ENCODE peak calls at places on chromosomes 3 and 15, in six cellular contexts. L, B, D, V, O and F are unnamed samples.

GRCh38 chr15:85029221-85029620 is 47.6 kb downstream of the PDE8A start:
- DNase-seq in L (no peak), V (no peak), D (no peak), O (no peak), B (no peak), F (no peak)

GRCh38 chr3:34109846-34110245 is 311.4 kb downstream of the PDCD6IP start:
- DNase-seq in L (no peak), B (no peak), O (no peak), D (no peak), V (no peak), F (no peak)

GRCh38 chr3:101065962-101066361 is 72.7 kb upstream of the ABI3BP start:
- DNase-seq in V (no peak), O (peak), D (no peak), L (no peak), B (no peak), F (peak)

GRCh38 chr15:96340611-96341464 is 10.3 kb downstream of the NR2F2 start:
- DNase-seq in B (no peak), D (peak), V (peak), O (no peak), L (no peak), F (no peak)

GRCh38 chr3:185029071-185029470 is 123.8 kb downstream of the C3orf70 start:
- DNase-seq in L (no peak), D (no peak), O (no peak), B (no peak), V (no peak), F (no peak)

GRCh38 chr3:184419171-184419570 is 39.3 kb downstream of the CHRD start:
- DNase-seq in D (no peak), L (no peak), O (no peak), B (no peak), V (no peak), F (no peak)

GRCh38 chr3:55824406-55824805 is 337.3 kb upstream of the WNT5A start:
- DNase-seq in B (no peak), V (no peak), L (no peak), D (no peak), O (no peak), F (no peak)

GRCh38 chr3:52820741-52821140 is 9.7 kb downstream of the ITIH4 start:
- DNase-seq in V (peak), D (no peak), B (no peak), L (no peak), O (no peak), F (no peak)

GRCh38 chr3:30989266-30989799 is 94.9 kb upstream of the GADL1 start:
- DNase-seq in O (no peak), L (no peak), B (no peak), V (peak), D (no peak), F (no peak)

GRCh38 chr15:38859574-38859973 is 295.0 kb upstream of the RASGRP1 start:
- DNase-seq in O (no peak), V (no peak), D (no peak), L (no peak), B (no peak), F (no peak)

GRCh38 chr3:9791790-9792404 is 376 bp downstream of the TADA3 start:
- DNase-seq in D (no peak), B (no peak), L (no peak), V (no peak), O (no peak), F (no peak)

GRCh38 chr3:86410587-86410986 is 580.4 kb downstream of the VGLL3 start:
- DNase-seq in D (no peak), B (no peak), L (no peak), O (no peak), V (no peak), F (no peak)

GRCh38 chr3:138400651-138401070 is 33.8 kb upstream of the ESYT3 start:
- DNase-seq in D (no peak), L (no peak), O (no peak), V (no peak), B (no peak), F (no peak)

GRCh38 chr3:170589113-170589512 is 3.2 kb upstream of the SLC7A14 start:
- DNase-seq in O (no peak), L (no peak), B (no peak), V (no peak), D (no peak), F (no peak)

GRCh38 chr15:88465633-88466219 is 1.5 kb downstream of the MRPL46 start:
- DNase-seq in D (no peak), O (peak), V (no peak), L (no peak), B (peak), F (no peak)

GRCh38 chr3:101902041-101902440 is 52.7 kb downstream of the NFKBIZ start:
- DNase-seq in B (no peak), L (no peak), V (no peak), D (no peak), O (peak), F (peak)

GRCh38 chr15:89278307-89278706 is 34.5 kb downstream of the FANCI start:
- DNase-seq in D (no peak), B (no peak), O (no peak), L (no peak), V (no peak), F (no peak)

GRCh38 chr3:20064796-20065564 is 24.7 kb downstream of the KAT2B start:
- DNase-seq in D (no peak), V (no peak), O (no peak), L (no peak), B (no peak), F (no peak)

GRCh38 chr3:72127843-72128242 is 342.9 kb upstream of the PROK2 start:
- DNase-seq in O (peak), B (no peak), V (no peak), D (no peak), L (no peak), F (no peak)

GRCh38 chr15:39682366-39682765 is 100.3 kb downstream of the FSIP1 start:
- DNase-seq in D (no peak), L (no peak), O (no peak), V (no peak), B (no peak), F (no peak)

GRCh38 chr3:104040896-104041295 is 1325.8 kb upstream of the ALCAM start:
- DNase-seq in D (no peak), B (no peak), O (no peak), L (no peak), V (no peak), F (no peak)

GRCh38 chr3:100500320-100500880 is 8.0 kb downstream of the TMEM45A start:
- DNase-seq in B (no peak), V (no peak), O (no peak), L (no peak), D (no peak), F (no peak)

GRCh38 chr3:63892773-63893352 is 19.3 kb downstream of the SCAANT1 start:
- DNase-seq in L (no peak), V (no peak), B (no peak), D (no peak), O (no peak), F (no peak)

GRCh38 chr3:194212869-194213320 is 76.9 kb downstream of the HES1 start:
- DNase-seq in V (no peak), O (no peak), B (no peak), L (no peak), D (no peak), F (no peak)

GRCh38 chr3:109707642-109708041 is 370.3 kb upstream of the DPPA4 start:
- DNase-seq in B (no peak), D (no peak), L (no peak), O (no peak), V (no peak), F (no peak)

GRCh38 chr3:170200992-170201391 is 19.5 kb upstream of the PHC3 start:
- DNase-seq in O (no peak), V (no peak), D (no peak), B (no peak), L (no peak), F (no peak)

GRCh38 chr15:85142324-85142723 is 160.7 kb downstream of the PDE8A start:
- DNase-seq in V (no peak), O (peak), D (no peak), B (no peak), L (no peak), F (no peak)

GRCh38 chr3:69368129-69368741 is 17.7 kb downstream of the FRMD4B start:
- DNase-seq in V (no peak), B (no peak), L (no peak), O (peak), D (no peak), F (no peak)

GRCh38 chr3:143843607-143844006 is 4.7 kb downstream of the SLC9A9 start:
- DNase-seq in O (no peak), B (no peak), V (no peak), D (no peak), L (no peak), F (no peak)

GRCh38 chr3:171157286-171157685 is 130.8 kb upstream of the SLC2A2 start:
- DNase-seq in B (peak), L (no peak), O (no peak), D (peak), V (peak), F (no peak)

GRCh38 chr3:17579289-17580031 is 163.0 kb downstream of the TBC1D5 start:
- DNase-seq in B (no peak), D (no peak), V (no peak), O (no peak), L (no peak), F (no peak)

GRCh38 chr3:37093481-37093880 is 80.9 kb downstream of the LRRFIP2 start:
- DNase-seq in B (no peak), L (no peak), D (no peak), V (no peak), O (no peak), F (no peak)

GRCh38 chr3:182424006-182424405 is 369.3 kb upstream of the ATP11B start:
- DNase-seq in D (no peak), L (no peak), B (no peak), V (no peak), O (no peak), F (no peak)

GRCh38 chr15:74620636-74621545 is 5.3 kb downstream of the CLK3 start:
- DNase-seq in O (no peak), B (peak), V (peak), D (no peak), L (peak), F (no peak)

GRCh38 chr3:189967254-189967865 is 153.3 kb downstream of the P3H2 start:
- DNase-seq in O (no peak), L (peak), V (no peak), B (no peak), D (no peak), F (peak)

GRCh38 chr3:126349611-126350501 is 7.4 kb downstream of the KLF15 start:
- DNase-seq in O (no peak), B (no peak), L (no peak), V (peak), D (no peak), F (no peak)

GRCh38 chr3:126350502-126351085 is 6.6 kb downstream of the KLF15 start:
- DNase-seq in L (no peak), B (peak), O (no peak), V (peak), D (no peak), F (no peak)

GRCh38 chr3:126351771-126352475 is 5.3 kb downstream of the KLF15 start:
- DNase-seq in L (no peak), O (no peak), D (peak), B (peak), V (peak), F (no peak)

GRCh38 chr3:126352476-126353454 is 4.4 kb downstream of the KLF15 start:
- DNase-seq in L (no peak), D (peak), V (peak), O (no peak), B (peak), F (no peak)

GRCh38 chr3:126351086-126351770 is 6.0 kb downstream of the KLF15 start:
- DNase-seq in D (no peak), L (no peak), O (no peak), B (peak), V (peak), F (no peak)
- H3K27ac ChIP-seq in D (no peak), L (no peak), O (no peak), B (no peak), V (no peak), F (no peak)

GRCh38 chr3:113258311-113258710 is 47.0 kb downstream of the BOC start:
- DNase-seq in O (no peak), B (no peak), D (no peak), V (no peak), L (no peak), F (no peak)
- TF ChIP-seq CTCF in O (no peak), B (no peak), D (no peak), V (no peak), L (no peak), F (no peak)

DNA sequence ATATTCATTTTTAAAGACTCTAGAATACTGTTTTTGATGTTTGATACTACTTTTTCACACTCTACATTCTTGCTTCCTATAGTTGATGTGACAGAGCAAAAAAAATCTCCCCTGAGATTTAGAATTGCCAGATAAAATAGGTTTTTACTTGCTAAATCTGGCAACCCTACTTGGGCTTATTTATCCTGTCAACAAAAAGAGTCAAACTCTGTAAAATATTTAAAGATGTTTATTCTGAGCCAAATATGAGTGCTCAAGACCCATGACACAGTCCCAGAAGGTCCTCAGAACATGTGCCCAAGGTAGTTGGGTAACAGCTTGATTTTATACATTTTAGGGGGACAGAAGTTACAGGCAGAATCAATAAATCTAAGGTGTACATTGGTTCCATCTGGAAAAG is 72.2 kb downstream of the DAPK2 start:
- DNase-seq in O (no peak), D (no peak), V (no peak), B (no peak), L (no peak), F (no peak)
- H3K27ac ChIP-seq in O (peak), D (no peak), V (no peak), B (peak), L (no peak), F (no peak)

GRCh38 chr3:12815078-12815477 is 18.6 kb downstream of the CAND2 start:
- DNase-seq in D (no peak), B (no peak), V (no peak), L (no peak), O (no peak), F (no peak)

GRCh38 chr3:12816521-12817340 is 20.3 kb downstream of the CAND2 start:
- DNase-seq in D (no peak), B (no peak), V (no peak), O (no peak), L (no peak), F (no peak)

GRCh38 chr3:12817341-12817705 is 20.8 kb downstream of the CAND2 start:
- DNase-seq in B (no peak), O (no peak), L (no peak), V (no peak), D (no peak), F (no peak)

GRCh38 chr3:12813967-12814366 is 17.5 kb downstream of the CAND2 start:
- DNase-seq in V (no peak), L (no peak), B (no peak), O (no peak), D (no peak), F (no peak)

GRCh38 chr3:12815719-12816118 is 19.2 kb downstream of the CAND2 start:
- DNase-seq in B (no peak), L (no peak), D (no peak), O (no peak), V (no peak), F (no peak)
- TF ChIP-seq CTCF in B (no peak), L (no peak), D (no peak), O (no peak), V (peak), F (no peak)

DNA sequence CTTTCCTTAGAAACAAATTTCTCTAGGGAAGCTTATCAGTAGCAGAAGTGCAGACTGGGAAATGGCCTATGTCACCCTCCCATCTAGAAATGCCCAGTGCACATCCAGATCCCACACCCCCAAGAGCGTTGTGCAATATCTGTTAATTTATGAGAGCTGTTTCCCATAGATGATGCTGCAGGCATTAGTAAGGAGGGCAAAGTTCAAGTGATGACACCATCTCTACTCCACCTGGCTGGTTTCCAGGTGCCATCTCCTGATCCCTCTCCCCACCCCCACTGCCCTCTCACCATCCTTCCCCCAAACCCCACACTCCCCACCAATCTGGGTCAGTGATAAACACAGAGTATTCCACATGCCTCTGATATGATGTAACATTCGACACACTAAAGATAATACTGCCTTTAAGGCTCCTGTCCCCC is 39.4 kb downstream of the AGTR1 start:
- DNase-seq in B (no peak), L (no peak), O (no peak), D (no peak), V (no peak), F (no peak)
- H3K27ac ChIP-seq in B (no peak), L (no peak), O (no peak), D (no peak), V (no peak), F (no peak)

GRCh38 chr3:155938409-155938808 is 68.0 kb downstream of the GMPS start:
- DNase-seq in B (no peak), O (no peak), L (no peak), V (no peak), D (no peak), F (peak)

DNA sequence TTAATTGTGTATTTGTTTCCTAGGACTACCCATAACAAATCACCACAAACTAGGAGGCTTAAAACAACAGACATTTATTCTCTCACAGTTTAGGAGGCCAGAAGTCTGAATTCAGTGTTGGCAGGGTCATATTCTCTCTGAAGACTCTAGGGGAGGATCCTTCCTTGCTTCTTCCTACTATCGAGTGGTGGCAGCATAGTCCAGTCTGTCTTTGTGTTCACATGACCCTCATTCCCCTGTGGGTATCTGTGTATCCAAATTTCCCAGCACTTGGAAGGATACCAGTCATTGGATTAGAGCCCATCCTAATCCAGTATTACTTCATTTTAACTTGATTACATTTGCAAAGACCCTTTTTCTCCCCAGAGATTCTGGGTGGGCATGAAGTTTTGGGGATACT is 63.8 kb downstream of the GMPS start:
- DNase-seq in B (no peak), V (no peak), D (no peak), L (no peak), O (no peak), F (no peak)
- TF ChIP-seq CTCF in B (no peak), V (no peak), D (no peak), L (no peak), O (no peak), F (no peak)

GRCh38 chr3:12187448-12188327 is 29.0 kb upstream of the TIMP4 start:
- DNase-seq in O (no peak), V (no peak), D (peak), L (no peak), B (no peak), F (no peak)
- H3K27ac ChIP-seq in O (no peak), V (no peak), D (no peak), L (no peak), B (no peak), F (peak)

GRCh38 chr15:67180514-67181191 is 73.8 kb downstream of the AAGAB start:
- DNase-seq in V (no peak), L (no peak), O (no peak), D (no peak), B (no peak), F (no peak)
- TF ChIP-seq CTCF in V (peak), L (no peak), O (peak), D (no peak), B (no peak), F (no peak)

GRCh38 chr3:4841225-4841624 is 138.0 kb upstream of the BHLHE40 start:
- DNase-seq in L (no peak), D (no peak), V (no peak), B (no peak), O (no peak), F (no peak)
- H3K27ac ChIP-seq in L (no peak), D (no peak), V (no peak), B (no peak), O (no peak), F (peak)

GRCh38 chr3:45003859-45004258 is 22.2 kb upstream of the CLEC3B start:
- DNase-seq in V (no peak), L (no peak), B (no peak), D (no peak), O (no peak), F (no peak)
- TF ChIP-seq CTCF in V (no peak), L (no peak), B (no peak), D (no peak), O (no peak), F (no peak)